ENCODE peak calls at places on chromosomes 12 and 14, in six cellular contexts. H is prostate gland; A is activated CD4-positive, alpha-beta T cell treated with anti-CD3 and anti-CD28 coated beads, Interleukin-2, amount 10 ng/mL, durations not matched to agents 7 days and 5 days; N is astrocyte; S is GM19239; Y is ACHN. G is an unnamed sample.

GRCh38 chr14:73055251-73055650 is 3.1 kb upstream of the RBM25 start:
- DNase-seq in H (no peak), Y (no peak), A (no peak), N (no peak), S (no peak), G (no peak)

GRCh38 chr12:124663771-124664366 is 96.5 kb upstream of the NCOR2 start:
- DNase-seq in Y (no peak), A (no peak), S (no peak), N (no peak), H (no peak), G (no peak)

GRCh38 chr12:45648070-45648469 is 81.4 kb upstream of the ARID2 start:
- DNase-seq in H (no peak), N (no peak), S (no peak), Y (no peak), A (no peak), G (no peak)

GRCh38 chr12:55654506-55655224 is 18.0 kb downstream of the OR10P1 start:
- DNase-seq in N (no peak), A (no peak), S (no peak), Y (no peak), H (no peak), G (no peak)

GRCh38 chr14:102930753-102931579 is 8.5 kb downstream of the AMN start:
- DNase-seq in H (no peak), A (no peak), S (no peak), Y (peak), N (peak), G (peak)

GRCh38 chr14:20970983-20971704 is 15.9 kb downstream of the RNASE2 start:
- DNase-seq in A (peak), H (peak), N (peak), S (peak), Y (peak), G (peak)

GRCh38 chr14:68780358-68781160 is 12.3 kb downstream of the ZFP36L1 start:
- DNase-seq in H (no peak), S (no peak), A (peak), N (peak), Y (peak), G (no peak)

GRCh38 chr14:51442513-51443175 is 202.6 kb downstream of the TMX1 start:
- DNase-seq in N (peak), A (no peak), H (no peak), Y (peak), S (no peak), G (no peak)

GRCh38 chr14:67999693-68000384 is 180.3 kb downstream of the RAD51B start:
- DNase-seq in H (no peak), N (peak), A (no peak), Y (peak), S (no peak), G (peak)

G was measured in LoVo.